ENCODE peak calls at places on chromosomes 2 and 18, in seven cellular contexts. Z is upper lobe of left lung, E is heart left ventricle, U is WTC11, M is A549, J is right lobe of liver, I is neural crest cell. W is an unnamed sample.

GRCh38 chr2:144550916-144551315 is 31.0 kb upstream of the ZEB2 start:
- DNase-seq in Z (no peak), E (no peak), U (no peak), M (no peak), J (no peak), I (no peak), W (no peak)

GRCh38 chr2:104919127-104919526 is 65.2 kb downstream of the POU3F3 start:
- DNase-seq in Z (no peak), E (no peak), U (no peak), M (no peak), J (no peak), I (no peak), W (no peak)

GRCh38 chr2:170123593-170123992 is 54.4 kb upstream of the MYO3B start:
- DNase-seq in Z (no peak), E (no peak), U (no peak), M (no peak), J (no peak), I (no peak), W (no peak)

GRCh38 chr2:213733893-213734292 is 449.6 kb downstream of the SPAG16 start:
- DNase-seq in Z (no peak), E (no peak), U (no peak), M (no peak), J (no peak), I (no peak), W (peak)

GRCh38 chr2:216232721-216233120 is 123.6 kb downstream of the XRCC5 start:
- DNase-seq in Z (no peak), E (no peak), U (no peak), M (no peak), J (no peak), I (no peak), W (no peak)

GRCh38 chr18:39453882-39454281 is 1888.3 kb upstream of the CELF4 start:
- DNase-seq in Z (no peak), E (peak), U (no peak), M (no peak), J (no peak), I (no peak), W (no peak)

GRCh38 chr18:24875286-24875685 is 414.8 kb downstream of the HRH4 start:
- DNase-seq in Z (no peak), E (no peak), U (no peak), M (no peak), J (no peak), I (no peak), W (no peak)

GRCh38 chr2:9790702-9791225 is 52.5 kb upstream of the TAF1B start:
- DNase-seq in Z (no peak), E (no peak), U (no peak), M (no peak), J (no peak), I (no peak), W (no peak)

GRCh38 chr18:63185979-63186378 is 133.6 kb downstream of the BCL2 start:
- DNase-seq in Z (no peak), E (no peak), U (no peak), M (no peak), J (no peak), I (no peak), W (no peak)

GRCh38 chr18:75408554-75409506 is 18.7 kb downstream of the SMIM21 start:
- DNase-seq in Z (no peak), E (no peak), U (no peak), M (peak), J (no peak), I (no peak), W (no peak)

GRCh38 chr2:67997528-67998267 is 65.1 kb downstream of the C1D start:
- DNase-seq in Z (no peak), E (no peak), U (no peak), M (no peak), J (no peak), I (no peak), W (no peak)

GRCh38 chr2:127643698-127644660 is 2.0 kb upstream of the GPR17 start:
- DNase-seq in Z (peak), E (no peak), U (no peak), M (no peak), J (no peak), I (no peak), W (no peak)
- TF ChIP-seq CTCF in Z (peak), E (peak), U (no peak), M (no peak), J (no peak), I (no peak), W (no peak)

GRCh38 chr2:166917433-166917832 is 29.2 kb downstream of the XIRP2 start:
- DNase-seq in Z (no peak), E (no peak), U (no peak), M (no peak), J (no peak), I (no peak), W (no peak)

DNA sequence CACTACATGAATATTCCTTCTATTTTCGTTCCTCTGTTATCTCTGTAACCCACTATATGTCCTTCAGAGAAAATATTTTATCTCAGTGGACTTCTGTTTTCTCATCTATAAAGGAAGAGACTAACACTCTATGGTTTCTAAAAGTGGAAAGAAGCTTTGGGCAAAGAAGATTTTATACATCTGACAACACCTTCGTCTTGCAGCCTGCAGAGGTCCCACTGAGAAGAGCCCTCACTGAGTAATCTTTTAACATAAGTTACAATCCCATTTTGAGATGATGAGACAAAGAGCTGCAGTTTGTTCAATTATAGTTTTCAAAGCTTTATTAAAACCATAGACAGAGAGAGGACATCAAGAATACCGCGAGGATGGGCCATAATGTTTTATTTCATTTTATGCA is 28.7 kb downstream of the XIRP2 start:
- DNase-seq in Z (no peak), E (no peak), U (no peak), M (no peak), J (no peak), I (no peak), W (no peak)
- TF ChIP-seq CTCF in Z (no peak), E (no peak), U (no peak), M (no peak), J (no peak), I (no peak), W (no peak)

GRCh38 chr2:233208382-233209116 is 42.9 kb upstream of the ATG16L1 start:
- DNase-seq in Z (no peak), E (no peak), U (no peak), M (peak), J (no peak), I (no peak), W (no peak)
- TF ChIP-seq CTCF in Z (no peak), E (no peak), U (no peak), M (no peak), J (no peak), I (no peak), W (no peak)

DNA sequence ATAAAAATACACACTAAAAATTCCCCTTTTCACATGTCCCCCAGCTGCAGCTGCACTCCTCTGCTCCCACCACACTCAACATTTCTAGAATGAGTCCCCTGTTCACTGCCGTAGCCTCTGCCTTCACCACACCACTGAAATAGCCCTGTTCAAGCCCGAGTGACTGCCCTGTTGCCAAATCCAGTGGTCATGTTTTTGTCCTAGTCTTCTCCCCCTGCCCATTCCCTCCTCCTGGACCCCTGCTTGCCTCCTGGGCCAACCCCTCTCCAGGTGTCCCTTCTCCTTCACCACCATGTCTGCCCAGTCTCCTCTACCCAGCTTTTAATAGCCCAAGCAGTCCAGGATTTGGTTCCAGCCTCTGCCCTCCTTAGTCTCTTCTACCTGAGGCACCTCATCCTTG is 97.1 kb upstream of the LGALSL start:
- DNase-seq in Z (no peak), E (no peak), U (no peak), M (no peak), J (no peak), I (no peak), W (no peak)
- TF ChIP-seq CTCF in Z (no peak), E (no peak), U (no peak), M (no peak), J (no peak), I (no peak), W (no peak)

GRCh38 chr18:79517322-79517721 is 121.6 kb downstream of the NFATC1 start:
- DNase-seq in Z (no peak), E (no peak), U (no peak), M (no peak), J (no peak), I (no peak), W (no peak)
- TF ChIP-seq CTCF in Z (peak), E (no peak), U (no peak), M (no peak), J (no peak), I (no peak), W (no peak)

DNA sequence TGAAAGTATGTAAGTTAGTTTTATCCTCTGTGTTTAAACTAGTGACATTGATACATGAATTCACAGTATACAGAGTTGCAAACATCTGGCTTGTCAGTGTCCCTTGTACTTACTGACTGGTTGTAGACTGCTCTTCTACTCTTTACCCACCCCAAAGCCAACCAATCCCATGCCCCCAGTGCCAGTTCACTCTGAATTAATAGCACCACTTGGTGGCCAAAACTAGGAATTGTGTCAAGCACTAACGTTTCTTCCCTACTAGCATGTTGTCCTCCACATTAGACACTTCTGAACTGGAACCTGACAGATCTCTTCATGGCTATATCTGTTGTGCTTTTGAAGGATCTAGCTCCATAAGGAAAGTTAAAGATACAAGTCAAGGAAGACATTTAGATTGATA is 27.2 kb upstream of the OTX1 start:
- DNase-seq in Z (no peak), E (no peak), U (peak), M (peak), J (no peak), I (no peak), W (no peak)
- TF ChIP-seq CTCF in Z (no peak), E (peak), U (peak), M (peak), J (peak), I (peak), W (peak)

DNA sequence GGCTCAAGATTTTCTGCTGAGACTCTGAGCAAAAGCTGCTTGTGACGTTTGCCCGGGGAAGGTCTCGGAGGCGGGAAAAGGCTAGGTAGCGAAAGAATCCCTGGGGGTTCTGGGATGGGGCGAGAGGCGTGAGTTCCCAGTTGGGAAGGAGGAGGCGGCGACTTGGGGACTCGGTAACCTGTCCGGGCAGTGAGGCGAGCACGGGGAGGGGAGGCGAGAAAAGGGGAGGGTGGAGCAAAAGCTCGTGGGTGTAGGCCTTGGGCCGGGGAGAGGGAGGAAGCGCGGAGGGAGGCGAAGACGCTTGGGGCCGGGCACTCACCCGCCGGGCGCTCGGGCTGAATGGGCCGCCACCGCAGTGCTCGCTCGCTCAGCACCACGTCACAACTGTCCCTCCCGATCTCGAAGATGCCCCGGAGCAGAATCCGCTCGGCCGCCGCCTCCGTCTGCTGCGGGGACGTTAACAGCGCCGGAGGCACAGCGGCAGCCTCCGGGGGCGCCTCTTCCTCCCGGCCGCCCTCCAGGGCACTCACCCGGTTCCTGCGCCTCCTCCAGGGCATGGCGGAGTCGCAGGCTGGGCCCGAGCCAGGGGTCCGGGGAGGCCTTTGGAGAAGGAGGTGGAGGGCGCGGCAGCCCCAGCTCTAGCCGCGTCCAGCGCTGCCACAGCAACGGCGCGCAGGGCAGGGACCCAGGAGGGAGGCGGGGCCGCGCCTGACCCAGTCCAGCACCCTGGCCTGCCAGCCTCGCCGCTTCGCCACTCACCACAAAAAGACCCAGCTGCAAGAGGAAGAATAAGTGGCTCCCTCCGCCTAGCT is at the start of gene CERKL:
- DNase-seq in Z (peak), E (no peak), U (peak), M (peak), J (peak), I (peak), W (peak)
- TF ChIP-seq CTCF in Z (no peak), E (no peak), U (no peak), M (no peak), J (no peak), I (peak), W (no peak)

GRCh38 chr18:54330768-54331548 is 26.7 kb downstream of the STARD6 start:
- DNase-seq in Z (no peak), E (no peak), U (no peak), M (no peak), J (no peak), I (no peak), W (no peak)
- TF ChIP-seq CTCF in Z (no peak), E (peak), U (no peak), M (peak), J (no peak), I (no peak), W (no peak)

DNA sequence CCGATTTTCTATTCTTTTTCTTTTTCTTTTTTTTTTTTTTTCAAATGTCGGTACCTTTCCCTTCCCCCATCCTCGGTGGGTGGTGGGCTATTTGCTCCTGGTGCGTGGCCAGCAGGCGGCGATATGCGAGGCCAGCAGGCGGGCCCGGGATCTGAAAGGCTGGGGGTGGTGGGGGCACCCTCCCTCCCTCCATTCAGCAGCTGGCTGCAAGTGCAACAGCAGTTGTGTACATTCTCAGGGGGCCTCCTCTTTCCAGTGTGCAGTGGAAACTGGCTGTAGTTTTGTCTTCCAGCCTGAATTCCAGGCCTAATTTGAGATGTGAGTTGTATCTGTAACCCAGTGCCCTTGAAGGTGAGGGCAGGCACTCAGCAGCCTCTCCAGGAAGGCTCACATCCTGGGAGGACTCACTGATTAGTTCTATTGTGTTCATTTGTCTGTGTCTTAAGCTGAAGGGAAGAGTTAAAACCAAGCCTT is 3.1 kb downstream of the MYCN start:
- DNase-seq in Z (peak), E (peak), U (peak), M (peak), J (no peak), I (peak), W (peak)
- TF ChIP-seq CTCF in Z (no peak), E (peak), U (peak), M (peak), J (no peak), I (peak), W (peak)

DNA sequence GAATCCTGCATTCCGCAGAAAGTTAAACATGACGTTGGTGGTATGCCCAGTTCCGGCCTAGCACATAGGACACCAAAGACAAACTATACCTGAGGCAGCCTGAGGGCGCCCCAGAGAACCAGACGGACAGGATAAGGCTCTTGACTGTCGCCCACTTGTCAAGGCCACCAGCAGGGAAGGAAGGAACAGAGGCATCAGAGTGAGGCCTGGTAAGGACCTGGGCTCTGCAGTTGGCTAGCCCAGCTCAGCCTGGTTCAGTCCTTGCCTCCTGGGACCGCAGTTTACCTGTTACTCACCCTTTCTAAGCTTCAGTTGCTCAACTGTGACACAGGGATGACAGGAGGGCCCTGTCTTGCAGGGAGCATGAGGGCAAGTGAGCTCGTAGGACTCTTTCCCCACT is 82.1 kb downstream of the ACTR2 start:
- DNase-seq in Z (no peak), E (no peak), U (no peak), M (no peak), J (no peak), I (no peak), W (no peak)
- TF ChIP-seq CTCF in Z (no peak), E (no peak), U (no peak), M (no peak), J (no peak), I (no peak), W (no peak)

W was measured in GM13977.